ENCODE peak calls at places on chromosomes 1 and 21, in seven cellular contexts. S is HL-60, Q is left lung, Y is GM10248, B is cardiac muscle cell, K is astrocyte of the spinal cord, N is HFFc6. O is an unnamed sample.

GRCh38 chr1:154696460-154696859 is 88.5 kb upstream of the ADAR start:
- DNase-seq in N (no peak), K (no peak), S (no peak), Y (no peak), B (no peak), Q (no peak), O (no peak)

GRCh38 chr1:229572286-229572685 is 13.8 kb upstream of the ABCB10 start:
- DNase-seq in Y (no peak), K (no peak), S (no peak), Q (no peak), B (no peak), N (no peak), O (no peak)

GRCh38 chr1:119816407-119816806 is 5.1 kb upstream of the REG4 start:
- DNase-seq in N (peak), Y (no peak), S (no peak), Q (no peak), B (no peak), K (peak), O (no peak)

GRCh38 chr1:114597949-114598348 is 16.5 kb upstream of the BCAS2 start:
- DNase-seq in Q (no peak), S (no peak), N (peak), K (no peak), Y (no peak), B (no peak), O (no peak)

GRCh38 chr1:118116909-118117308 is 68.1 kb downstream of the SPAG17 start:
- DNase-seq in Y (no peak), K (no peak), S (no peak), N (no peak), Q (no peak), B (no peak), O (no peak)

GRCh38 chr1:101382135-101382534 is 145.3 kb downstream of the S1PR1 start:
- DNase-seq in S (no peak), N (no peak), B (no peak), Q (no peak), Y (no peak), K (no peak), O (no peak)

GRCh38 chr1:3483801-3484444 is 29.5 kb downstream of the ARHGEF16 start:
- DNase-seq in Y (peak), B (peak), S (peak), K (no peak), N (no peak), Q (no peak), O (no peak)

GRCh38 chr1:79430437-79430836 is 423.9 kb upstream of the ADGRL4 start:
- DNase-seq in K (no peak), B (no peak), Y (no peak), Q (no peak), N (no peak), S (no peak), O (peak)

GRCh38 chr1:172623748-172624147 is 35.2 kb upstream of the FASLG start:
- DNase-seq in K (no peak), Q (no peak), N (no peak), Y (no peak), S (no peak), B (no peak), O (no peak)

GRCh38 chr1:150575518-150576366 is 3.7 kb downstream of the MCL1 start:
- DNase-seq in Q (no peak), B (no peak), S (no peak), Y (no peak), K (peak), N (no peak), O (peak)

GRCh38 chr1:175198332-175198731 is 5.8 kb upstream of the KIAA0040 start:
- DNase-seq in Y (no peak), N (no peak), Q (no peak), B (no peak), S (no peak), K (no peak), O (no peak)

GRCh38 chr21:42466700-42467612 is 29.1 kb downstream of the RSPH1 start:
- DNase-seq in N (no peak), Y (peak), Q (no peak), S (peak), K (peak), B (peak), O (no peak)

GRCh38 chr1:24275510-24275909 is 43.6 kb upstream of the GRHL3 start:
- DNase-seq in S (no peak), Q (no peak), N (no peak), K (peak), B (no peak), Y (no peak), O (no peak)

GRCh38 chr1:200890818-200891773 is 3.6 kb upstream of the INAVA start:
- DNase-seq in Y (no peak), N (no peak), Q (no peak), B (peak), S (peak), K (peak), O (peak)

GRCh38 chr21:36948686-36949085 is 17.8 kb downstream of the HLCS start:
- DNase-seq in Q (no peak), S (no peak), N (no peak), B (no peak), Y (no peak), K (no peak), O (no peak)

GRCh38 chr1:204962742-204963632 is 80.0 kb upstream of the CNTN2 start:
- DNase-seq in N (no peak), S (no peak), Y (no peak), K (no peak), B (no peak), Q (no peak), O (no peak)

GRCh38 chr21:41928621-41929220 is 25.1 kb downstream of the C2CD2 start:
- DNase-seq in S (peak), B (no peak), Q (peak), K (no peak), Y (peak), N (no peak), O (no peak)

GRCh38 chr21:33855190-33855589 is 60.4 kb downstream of the ATP5PO start:
- DNase-seq in K (no peak), N (no peak), Q (no peak), S (no peak), Y (no peak), B (no peak), O (no peak)

GRCh38 chr21:46667191-46667734 is 31.8 kb downstream of the PRMT2 start:
- DNase-seq in S (peak), B (peak), K (peak), Q (no peak), Y (peak), N (no peak), O (no peak)

GRCh38 chr21:34199121-34199910 is 125.9 kb downstream of the MRPS6 start:
- DNase-seq in B (no peak), N (no peak), Q (no peak), K (peak), S (no peak), Y (no peak), O (no peak)

GRCh38 chr1:222096883-222097282 is 355.0 kb upstream of the DUSP10 start:
- DNase-seq in K (no peak), N (no peak), S (no peak), Q (no peak), Y (no peak), B (no peak), O (no peak)

GRCh38 chr1:222095606-222096475 is 354.0 kb upstream of the DUSP10 start:
- DNase-seq in N (no peak), B (no peak), K (no peak), S (peak), Q (no peak), Y (peak), O (no peak)

GRCh38 chr1:222097646-222098045 is 355.8 kb upstream of the DUSP10 start:
- DNase-seq in K (no peak), Y (no peak), S (no peak), N (no peak), Q (no peak), B (no peak), O (no peak)

GRCh38 chr1:222098382-222098781 is 356.5 kb upstream of the DUSP10 start:
- DNase-seq in Y (no peak), Q (no peak), S (no peak), N (no peak), K (no peak), B (no peak), O (no peak)

DNA sequence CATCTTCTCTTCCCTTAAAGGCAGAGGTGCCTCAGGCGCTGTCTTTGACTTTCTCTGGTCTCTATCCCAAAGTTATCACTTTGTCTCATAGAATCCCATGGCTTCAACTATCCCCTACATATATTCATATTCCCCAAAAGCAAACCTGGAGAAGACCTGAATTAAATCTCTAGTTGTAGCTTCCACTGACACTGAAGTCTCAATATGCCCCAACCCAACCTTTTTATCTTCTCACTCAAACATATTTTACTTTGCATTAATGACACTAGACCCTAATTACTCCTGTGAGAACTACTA is 354.5 kb upstream of the DUSP10 start:
- DNase-seq in B (no peak), K (no peak), N (no peak), Y (no peak), Q (no peak), S (no peak), O (no peak)
- TF ChIP-seq CTCF in B (no peak), K (no peak), N (peak), Y (no peak), Q (no peak), S (no peak), O (no peak)

DNA sequence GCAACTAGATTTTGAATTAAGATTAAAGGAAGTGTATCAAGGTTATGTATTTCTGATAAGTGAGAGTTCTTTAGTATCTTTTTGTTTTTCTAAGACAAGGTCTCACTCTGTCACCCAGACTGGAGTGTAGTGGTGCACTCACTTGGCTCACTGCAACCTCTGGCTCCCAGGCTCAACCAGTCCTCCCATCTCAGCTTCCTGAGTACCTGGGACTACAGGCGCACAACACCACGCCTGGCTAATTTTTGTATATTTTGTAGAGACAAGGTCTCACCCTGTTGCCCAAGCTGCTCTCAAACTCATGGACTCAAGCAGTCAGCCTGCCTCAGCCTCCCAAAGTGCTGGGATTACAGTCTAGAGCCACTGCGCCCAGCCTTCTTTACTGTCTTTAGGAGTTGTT is 33.7 kb downstream of the DHX9 start:
- DNase-seq in Y (no peak), K (no peak), S (no peak), B (no peak), Q (no peak), N (no peak), O (no peak)
- TF ChIP-seq CTCF in Y (no peak), K (no peak), S (no peak), B (no peak), Q (no peak), N (no peak), O (no peak)

DNA sequence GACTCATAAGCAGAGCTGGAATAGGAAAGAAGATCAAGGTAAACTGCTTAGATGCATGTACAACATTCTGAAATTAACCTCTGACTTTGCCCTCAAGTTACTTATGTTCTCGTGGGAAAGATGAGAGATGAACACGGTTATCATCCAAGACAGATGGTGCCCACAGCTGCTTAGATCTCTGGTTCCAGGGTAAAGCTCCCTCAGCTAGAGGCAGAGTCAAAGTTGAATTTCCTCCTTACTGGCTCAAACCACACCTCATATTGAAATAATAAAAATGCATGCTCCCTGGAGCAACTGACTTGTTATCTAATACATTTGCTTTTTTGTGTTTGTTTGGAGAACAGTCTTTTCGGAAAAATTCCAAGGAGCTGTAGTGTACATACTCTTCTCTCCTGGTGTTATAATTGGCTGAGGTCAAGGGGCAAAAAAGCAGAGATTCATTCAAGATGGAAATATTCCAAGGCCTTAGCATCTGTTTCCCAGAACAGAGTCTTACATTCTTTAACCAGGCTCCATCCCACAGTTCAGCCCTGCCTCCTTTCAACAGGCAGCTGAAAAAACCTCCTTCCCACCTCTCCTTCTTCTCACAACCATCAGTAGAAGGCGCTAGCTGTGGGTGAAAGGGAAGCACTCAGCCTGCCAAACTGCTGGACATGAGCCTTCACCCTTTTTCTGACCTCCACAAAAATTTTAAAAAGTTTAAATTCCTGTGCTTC is 43.6 kb upstream of the FMO2 start:
- DNase-seq in Q (peak), S (no peak), K (peak), Y (no peak), B (no peak), N (peak), O (no peak)
- TF ChIP-seq CTCF in Q (no peak), S (no peak), K (peak), Y (no peak), B (peak), N (peak), O (peak)

DNA sequence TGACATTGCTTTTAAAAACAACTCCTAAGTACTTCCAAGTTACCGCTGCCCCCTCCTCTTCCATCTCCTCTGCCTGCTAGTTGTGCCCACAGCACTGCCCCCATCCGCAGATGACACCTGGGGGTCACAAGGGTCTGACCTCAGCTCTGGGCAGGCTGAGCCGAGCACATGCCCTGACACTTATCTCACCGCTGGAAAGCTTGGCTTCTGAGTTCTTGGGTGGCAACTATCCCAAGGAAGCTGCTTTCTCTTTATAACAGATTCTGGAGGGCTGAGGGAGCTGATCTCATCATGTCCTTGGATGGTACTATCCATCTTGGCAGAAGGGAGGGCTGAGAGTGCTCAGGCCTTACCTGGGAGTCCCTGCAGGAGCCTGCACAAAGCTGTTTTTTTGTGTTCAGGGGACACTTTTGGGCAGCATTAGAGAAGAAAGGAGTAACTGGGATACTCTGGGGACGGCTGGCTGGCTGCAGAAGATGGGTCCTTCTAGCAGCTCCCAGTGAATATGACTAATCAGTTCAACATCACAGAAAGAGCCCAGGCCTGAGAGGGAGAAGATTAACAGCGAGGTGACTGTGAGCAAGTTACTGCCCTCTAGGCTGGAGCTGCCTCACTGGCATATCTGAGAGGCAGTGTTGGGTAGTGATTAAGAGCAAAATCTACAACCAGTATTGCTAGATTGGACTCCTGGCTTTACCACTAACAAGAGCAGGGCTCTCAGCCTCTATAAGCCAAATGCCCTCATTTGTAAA is 71.6 kb downstream of the PLXNA2 start:
- DNase-seq in B (no peak), S (no peak), Y (no peak), K (no peak), N (peak), Q (no peak), O (no peak)
- TF ChIP-seq CTCF in B (no peak), S (no peak), Y (no peak), K (no peak), N (peak), Q (no peak), O (no peak)

GRCh38 chr21:23130308-23130707 is 2132.1 kb downstream of the NCAM2 start:
- DNase-seq in B (no peak), Y (no peak), N (no peak), S (no peak), K (no peak), Q (no peak), O (no peak)

GRCh38 chr21:23131177-23131576 is 2133.0 kb downstream of the NCAM2 start:
- DNase-seq in S (no peak), B (peak), N (no peak), Q (no peak), Y (no peak), K (no peak), O (no peak)

DNA sequence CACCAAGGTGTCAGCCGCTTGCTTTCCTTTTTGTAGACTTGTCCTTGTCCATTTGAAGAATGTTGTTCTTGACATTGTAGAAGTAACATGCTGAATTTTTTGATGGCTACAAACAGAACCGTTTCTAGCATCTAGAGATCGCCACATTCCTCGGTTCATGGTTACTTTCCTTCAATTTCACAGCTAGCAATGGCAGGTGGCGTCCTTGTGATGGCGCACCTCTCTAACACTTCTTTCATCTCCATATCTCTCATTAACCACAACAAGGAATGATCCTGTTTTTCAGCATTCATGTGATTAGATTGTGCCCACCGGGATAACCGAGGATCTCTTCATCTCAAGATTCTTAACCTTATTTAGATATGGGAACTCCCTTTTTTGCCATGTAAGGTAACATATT is 2129.8 kb downstream of the NCAM2 start:
- DNase-seq in S (no peak), B (no peak), Q (no peak), N (no peak), Y (no peak), K (no peak), O (no peak)
- TF ChIP-seq CTCF in S (no peak), B (no peak), Q (no peak), N (no peak), Y (no peak), K (no peak), O (no peak)

GRCh38 chr1:153292740-153293479 is 19.8 kb downstream of the PGLYRP3 start:
- DNase-seq in S (no peak), Y (no peak), N (no peak), B (no peak), Q (no peak), K (no peak), O (no peak)
- TF ChIP-seq CTCF in S (no peak), Y (no peak), N (no peak), B (no peak), Q (no peak), K (no peak), O (no peak)

O was measured in upper lobe of right lung.